ENCODE peak calls at places on chromosome 4, in four cellular contexts. One of them, this sample, is unnamed.

GRCh38 chr4:74370912-74371311 is 6.0 kb downstream of the EREG start:
- DNase-seq in uterus: no peak
- DNase-seq in naive thymus-derived CD4-positive, alpha-beta T cell: peak
- DNase-seq in GM23338: peak
- DNase-seq in this sample: peak

GRCh38 chr4:803884-804283 is 22.0 kb downstream of the CPLX1 start:
- DNase-seq in uterus: no peak
- DNase-seq in naive thymus-derived CD4-positive, alpha-beta T cell: no peak
- DNase-seq in GM23338: no peak
- DNase-seq in this sample: no peak

GRCh38 chr4:86554641-86555040 is 39.5 kb upstream of the PTPN13 start:
- DNase-seq in uterus: no peak
- DNase-seq in naive thymus-derived CD4-positive, alpha-beta T cell: no peak
- DNase-seq in GM23338: no peak
- DNase-seq in this sample: no peak

GRCh38 chr4:31788676-31789075 is 1068.5 kb downstream of the PCDH7 start:
- DNase-seq in uterus: no peak
- DNase-seq in naive thymus-derived CD4-positive, alpha-beta T cell: no peak
- DNase-seq in GM23338: peak
- DNase-seq in this sample: no peak

GRCh38 chr4:76498550-76498949 is 63.5 kb downstream of the SHROOM3 start:
- DNase-seq in uterus: no peak
- DNase-seq in naive thymus-derived CD4-positive, alpha-beta T cell: no peak
- DNase-seq in GM23338: no peak
- DNase-seq in this sample: no peak

GRCh38 chr4:183249854-183250253 is 70.2 kb downstream of the CLDN22 start:
- DNase-seq in uterus: no peak
- DNase-seq in naive thymus-derived CD4-positive, alpha-beta T cell: peak
- DNase-seq in GM23338: peak
- DNase-seq in this sample: peak

GRCh38 chr4:78661923-78662521 is 110.5 kb downstream of the ANXA3 start:
- DNase-seq in uterus: no peak
- DNase-seq in naive thymus-derived CD4-positive, alpha-beta T cell: no peak
- DNase-seq in GM23338: peak
- DNase-seq in this sample: no peak

GRCh38 chr4:132934901-132935300 is 214.2 kb upstream of the PCDH10 start:
- DNase-seq in uterus: no peak
- DNase-seq in naive thymus-derived CD4-positive, alpha-beta T cell: no peak
- DNase-seq in GM23338: peak
- DNase-seq in this sample: no peak

GRCh38 chr4:118280501-118281218 is 72.1 kb downstream of the PRSS12 start:
- DNase-seq in uterus: no peak
- DNase-seq in naive thymus-derived CD4-positive, alpha-beta T cell: peak
- DNase-seq in GM23338: peak
- DNase-seq in this sample: peak

GRCh38 chr4:54473077-54473545 is 184.6 kb upstream of the KIT start:
- DNase-seq in uterus: no peak
- DNase-seq in naive thymus-derived CD4-positive, alpha-beta T cell: no peak
- DNase-seq in GM23338: peak
- DNase-seq in this sample: no peak

GRCh38 chr4:158929939-158930344 is 161.1 kb downstream of the FNIP2 start:
- DNase-seq in uterus: no peak
- DNase-seq in naive thymus-derived CD4-positive, alpha-beta T cell: no peak
- DNase-seq in GM23338: no peak
- DNase-seq in this sample: no peak

GRCh38 chr4:49000806-49001205 is 14.7 kb downstream of the CWH43 start:
- DNase-seq in uterus: no peak
- DNase-seq in naive thymus-derived CD4-positive, alpha-beta T cell: no peak
- DNase-seq in GM23338: no peak
- DNase-seq in this sample: no peak

GRCh38 chr4:70670332-70671014 is 4.2 kb upstream of the JCHAIN start:
- DNase-seq in uterus: no peak
- DNase-seq in naive thymus-derived CD4-positive, alpha-beta T cell: no peak
- DNase-seq in GM23338: no peak
- DNase-seq in this sample: no peak

GRCh38 chr4:168551211-168551610 is 54.4 kb downstream of the PALLD start:
- DNase-seq in uterus: no peak
- DNase-seq in naive thymus-derived CD4-positive, alpha-beta T cell: no peak
- DNase-seq in GM23338: no peak
- DNase-seq in this sample: no peak

GRCh38 chr4:109999513-109999912 is 86.8 kb downstream of the EGF start:
- DNase-seq in uterus: no peak
- DNase-seq in naive thymus-derived CD4-positive, alpha-beta T cell: no peak
- DNase-seq in GM23338: no peak
- DNase-seq in this sample: no peak

GRCh38 chr4:75345436-75345835 is 168.8 kb downstream of the RCHY1 start:
- DNase-seq in uterus: no peak
- DNase-seq in naive thymus-derived CD4-positive, alpha-beta T cell: no peak
- DNase-seq in GM23338: no peak
- DNase-seq in this sample: no peak

GRCh38 chr4:111961806-111962205 is 183.4 kb upstream of the FAM241A start:
- DNase-seq in uterus: no peak
- DNase-seq in naive thymus-derived CD4-positive, alpha-beta T cell: no peak
- DNase-seq in GM23338: no peak
- DNase-seq in this sample: no peak

GRCh38 chr4:146161243-146161642 is 14.3 kb upstream of the LSM6 start:
- DNase-seq in uterus: no peak
- DNase-seq in naive thymus-derived CD4-positive, alpha-beta T cell: no peak
- DNase-seq in GM23338: no peak
- DNase-seq in this sample: no peak

GRCh38 chr4:182643801-182644311 is 273.3 kb downstream of the DCTD start:
- DNase-seq in uterus: no peak
- DNase-seq in naive thymus-derived CD4-positive, alpha-beta T cell: no peak
- DNase-seq in GM23338: no peak
- DNase-seq in this sample: no peak

GRCh38 chr4:152478456-152479237 is 57.2 kb downstream of the FBXW7 start:
- DNase-seq in uterus: no peak
- DNase-seq in naive thymus-derived CD4-positive, alpha-beta T cell: no peak
- DNase-seq in GM23338: no peak
- DNase-seq in this sample: no peak

GRCh38 chr4:94603170-94603747 is 151.5 kb downstream of the PDLIM5 start:
- DNase-seq in uterus: peak
- DNase-seq in naive thymus-derived CD4-positive, alpha-beta T cell: no peak
- DNase-seq in GM23338: no peak
- DNase-seq in this sample: no peak

GRCh38 chr4:13921805-13922204 is 294.3 kb upstream of the BOD1L1 start:
- DNase-seq in uterus: no peak
- DNase-seq in naive thymus-derived CD4-positive, alpha-beta T cell: no peak
- DNase-seq in GM23338: no peak
- DNase-seq in this sample: no peak

GRCh38 chr4:11730545-11730944 is 301.9 kb upstream of the HS3ST1 start:
- DNase-seq in uterus: no peak
- DNase-seq in naive thymus-derived CD4-positive, alpha-beta T cell: no peak
- DNase-seq in GM23338: no peak
- DNase-seq in this sample: no peak

GRCh38 chr4:154029171-154029570 is 240.3 kb upstream of the SFRP2 start:
- DNase-seq in uterus: no peak
- DNase-seq in naive thymus-derived CD4-positive, alpha-beta T cell: no peak
- DNase-seq in GM23338: no peak
- DNase-seq in this sample: no peak
- H3K4me3 ChIP-seq in uterus: no peak
- H3K4me3 ChIP-seq in naive thymus-derived CD4-positive, alpha-beta T cell: no peak
- H3K4me3 ChIP-seq in GM23338: no peak
- H3K4me3 ChIP-seq in this sample: no peak

GRCh38 chr4:25449688-25450087 is 72.6 kb downstream of the ANAPC4 start:
- DNase-seq in uterus: no peak
- DNase-seq in naive thymus-derived CD4-positive, alpha-beta T cell: no peak
- DNase-seq in GM23338: no peak
- DNase-seq in this sample: no peak

GRCh38 chr4:25449270-25449669 is 72.2 kb downstream of the ANAPC4 start:
- DNase-seq in uterus: no peak
- DNase-seq in naive thymus-derived CD4-positive, alpha-beta T cell: no peak
- DNase-seq in GM23338: no peak
- DNase-seq in this sample: no peak

GRCh38 chr4:25452081-25452480 is 75.0 kb downstream of the ANAPC4 start:
- DNase-seq in uterus: no peak
- DNase-seq in naive thymus-derived CD4-positive, alpha-beta T cell: no peak
- DNase-seq in GM23338: no peak
- DNase-seq in this sample: no peak

GRCh38 chr4:25451676-25452075 is 74.6 kb downstream of the ANAPC4 start:
- DNase-seq in uterus: no peak
- DNase-seq in naive thymus-derived CD4-positive, alpha-beta T cell: no peak
- DNase-seq in GM23338: no peak
- DNase-seq in this sample: no peak

DNA sequence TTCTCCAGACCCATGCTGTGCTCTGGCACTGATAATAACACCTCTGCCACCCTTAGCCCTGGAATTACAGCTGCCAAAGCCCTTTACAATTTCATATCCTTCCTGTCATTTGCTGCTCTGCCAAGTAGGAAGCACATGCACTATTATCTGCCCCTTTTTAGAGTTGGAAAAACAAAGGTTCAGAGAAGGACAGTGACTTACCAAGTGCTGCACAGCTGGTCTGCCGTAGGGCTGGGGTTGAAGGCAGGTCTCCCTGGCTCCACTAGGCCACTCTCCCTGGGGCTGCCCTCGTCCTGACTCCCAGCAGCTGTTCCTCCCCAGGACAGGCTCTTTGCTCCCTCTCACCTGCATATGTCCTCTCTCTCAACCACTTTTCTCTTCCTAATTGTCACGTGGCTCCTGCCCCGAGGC is 73.4 kb downstream of the ANAPC4 start:
- DNase-seq in uterus: no peak
- DNase-seq in naive thymus-derived CD4-positive, alpha-beta T cell: no peak
- DNase-seq in GM23338: no peak
- DNase-seq in this sample: no peak
- H3K4me3 ChIP-seq in uterus: no peak
- H3K4me3 ChIP-seq in naive thymus-derived CD4-positive, alpha-beta T cell: no peak
- H3K4me3 ChIP-seq in GM23338: no peak
- H3K4me3 ChIP-seq in this sample: no peak

DNA sequence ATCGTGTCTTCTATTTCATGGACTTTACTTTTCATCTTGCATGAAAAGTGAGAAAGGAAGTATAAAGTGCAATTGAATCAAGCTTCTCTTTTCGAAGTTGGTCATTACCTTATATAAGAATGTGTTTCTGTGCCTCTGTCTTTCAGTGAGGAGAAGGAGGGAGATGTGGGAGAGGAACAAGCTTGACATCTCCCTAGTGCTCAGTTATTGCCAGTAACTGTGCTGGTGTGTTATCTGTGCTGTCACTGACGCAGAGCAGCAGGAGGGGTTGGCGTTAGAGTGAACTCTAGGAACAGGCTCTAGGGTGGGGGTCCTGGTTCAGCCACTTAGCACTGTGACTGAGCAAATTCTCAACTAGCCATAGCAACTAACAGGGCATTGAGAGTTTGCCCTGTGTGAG is 34.0 kb upstream of the TBC1D9 start:
- DNase-seq in uterus: no peak
- DNase-seq in naive thymus-derived CD4-positive, alpha-beta T cell: no peak
- DNase-seq in GM23338: no peak
- DNase-seq in this sample: no peak
- H3K4me3 ChIP-seq in uterus: no peak
- H3K4me3 ChIP-seq in naive thymus-derived CD4-positive, alpha-beta T cell: no peak
- H3K4me3 ChIP-seq in GM23338: no peak
- H3K4me3 ChIP-seq in this sample: no peak

DNA sequence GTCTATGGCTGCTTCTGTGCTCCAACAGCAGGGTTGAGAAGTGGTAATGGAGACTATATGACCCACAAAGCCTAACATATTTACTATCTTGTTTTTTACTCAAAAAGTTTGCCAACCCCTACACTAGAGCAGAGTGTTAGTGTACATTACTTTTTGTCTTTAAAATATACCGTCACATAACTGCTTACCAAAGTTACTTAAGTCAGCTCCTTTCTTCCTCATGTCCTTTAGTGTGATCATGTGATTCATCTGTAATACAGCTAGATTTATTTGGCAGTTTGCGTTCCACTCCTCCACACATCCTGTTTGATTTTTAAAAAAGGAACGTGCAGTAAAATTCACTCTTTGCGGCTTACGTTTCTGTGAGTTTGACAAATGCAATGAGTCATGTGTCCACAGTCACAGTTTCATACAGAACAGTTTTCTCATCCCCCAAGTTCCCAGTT is 162.4 kb upstream of the GPRIN3 start:
- DNase-seq in uterus: no peak
- DNase-seq in naive thymus-derived CD4-positive, alpha-beta T cell: peak
- DNase-seq in GM23338: no peak
- DNase-seq in this sample: no peak
- H3K4me3 ChIP-seq in uterus: no peak
- H3K4me3 ChIP-seq in naive thymus-derived CD4-positive, alpha-beta T cell: no peak
- H3K4me3 ChIP-seq in GM23338: no peak
- H3K4me3 ChIP-seq in this sample: no peak

GRCh38 chr4:2799444-2799911 is 6.6 kb downstream of the SH3BP2 start:
- DNase-seq in uterus: peak
- DNase-seq in naive thymus-derived CD4-positive, alpha-beta T cell: no peak
- DNase-seq in GM23338: no peak
- DNase-seq in this sample: no peak
- H3K4me3 ChIP-seq in uterus: no peak
- H3K4me3 ChIP-seq in naive thymus-derived CD4-positive, alpha-beta T cell: peak
- H3K4me3 ChIP-seq in GM23338: no peak
- H3K4me3 ChIP-seq in this sample: peak

GRCh38 chr4:139316733-139317132 is 14.5 kb upstream of the NDUFC1 start:
- DNase-seq in uterus: no peak
- DNase-seq in naive thymus-derived CD4-positive, alpha-beta T cell: no peak
- DNase-seq in GM23338: no peak
- DNase-seq in this sample: no peak

GRCh38 chr4:139311909-139312308 is 9.6 kb upstream of the NDUFC1 start:
- DNase-seq in uterus: no peak
- DNase-seq in naive thymus-derived CD4-positive, alpha-beta T cell: no peak
- DNase-seq in GM23338: no peak
- DNase-seq in this sample: no peak

GRCh38 chr4:139315221-139315675 is 13.0 kb upstream of the NDUFC1 start:
- DNase-seq in uterus: no peak
- DNase-seq in naive thymus-derived CD4-positive, alpha-beta T cell: no peak
- DNase-seq in GM23338: no peak
- DNase-seq in this sample: no peak

GRCh38 chr4:139314047-139314800 is 11.9 kb upstream of the NDUFC1 start:
- DNase-seq in uterus: no peak
- DNase-seq in naive thymus-derived CD4-positive, alpha-beta T cell: peak
- DNase-seq in GM23338: peak
- DNase-seq in this sample: no peak

DNA sequence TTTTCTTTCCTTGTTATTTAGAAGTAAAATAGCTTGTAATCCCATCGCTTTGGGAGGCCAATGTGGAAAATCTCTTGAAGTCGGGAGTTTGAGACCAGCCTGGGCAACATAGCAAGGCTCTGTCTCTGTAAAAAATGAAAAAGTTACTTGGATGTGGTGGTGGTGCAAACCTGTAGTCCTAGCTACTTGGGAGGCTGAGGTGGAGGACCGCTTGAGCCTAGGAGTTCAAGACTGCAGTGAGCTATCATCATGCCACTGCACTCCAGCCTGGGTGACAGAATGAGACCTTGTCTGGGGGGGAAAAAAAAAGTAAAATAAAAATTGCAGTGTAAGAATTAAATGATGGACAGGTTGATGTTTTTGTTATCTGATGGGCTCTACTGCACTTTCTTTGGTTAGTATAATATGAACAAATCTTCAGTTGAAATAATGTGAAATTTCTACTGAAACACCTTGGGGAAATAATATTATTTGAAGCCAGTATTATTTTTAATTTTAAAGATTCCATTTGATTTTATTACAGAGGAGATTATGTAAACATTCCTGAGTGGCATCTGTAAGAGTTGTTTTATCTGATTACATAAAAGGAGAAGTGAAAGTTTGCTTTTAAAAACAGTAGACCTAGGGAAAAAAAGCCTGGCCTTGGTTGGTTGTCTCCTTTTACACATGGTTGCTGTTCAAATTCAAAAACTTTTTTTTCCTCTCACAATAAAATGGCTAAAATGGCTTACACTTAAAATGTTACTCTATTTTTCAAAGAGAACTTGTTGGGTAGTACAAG is 10.5 kb upstream of the NDUFC1 start:
- DNase-seq in uterus: no peak
- DNase-seq in naive thymus-derived CD4-positive, alpha-beta T cell: no peak
- DNase-seq in GM23338: no peak
- DNase-seq in this sample: no peak
- H3K4me3 ChIP-seq in uterus: no peak
- H3K4me3 ChIP-seq in naive thymus-derived CD4-positive, alpha-beta T cell: no peak
- H3K4me3 ChIP-seq in GM23338: no peak
- H3K4me3 ChIP-seq in this sample: no peak

This sample was measured in Jurkat, Clone E6-1.